ENCODE peak calls at places on chromosomes 6 and 20, in eight cellular contexts. One of them, this sample, is unnamed.
A peak's percentile ranks its signal among the peaks of the same experiment; 100 is the strongest.

GRCh38 chr20:1946762-1947534 is 46.9 kb downstream of the PDYN start:
- DNase-seq in astrocyte: peak; percentile 34
- DNase-seq in endothelial cell of umbilical vein: no peak
- DNase-seq in fibroblast of lung: peak; percentile 35
- DNase-seq in GM23248: no peak
- DNase-seq in H1: peak; percentile 84
- DNase-seq in HCT116: no peak
- DNase-seq in neural progenitor cell: peak; percentile 96
- DNase-seq in this sample: no peak

GRCh38 chr6:158488065-158488464 is 71.8 kb upstream of the TMEM181 start:
- DNase-seq in astrocyte: peak; percentile 100
- DNase-seq in endothelial cell of umbilical vein: peak; percentile 71
- DNase-seq in fibroblast of lung: peak; percentile 100
- DNase-seq in GM23248: peak; percentile 98
- DNase-seq in H1: no peak
- DNase-seq in HCT116: peak; percentile 63
- DNase-seq in neural progenitor cell: no peak
- DNase-seq in this sample: peak; percentile 90

GRCh38 chr6:135162678-135163439 is 18.2 kb upstream of the MYB start:
- DNase-seq in astrocyte: no peak
- DNase-seq in endothelial cell of umbilical vein: peak; percentile 35
- DNase-seq in fibroblast of lung: no peak
- DNase-seq in GM23248: peak; percentile 31
- DNase-seq in H1: peak; percentile 93
- DNase-seq in HCT116: peak; percentile 68
- DNase-seq in neural progenitor cell: peak; percentile 71
- DNase-seq in this sample: no peak

GRCh38 chr6:31776563-31776960 is 566 bp downstream of the VWA7 start:
- DNase-seq in astrocyte: no peak
- DNase-seq in endothelial cell of umbilical vein: no peak
- DNase-seq in fibroblast of lung: no peak
- DNase-seq in GM23248: peak; percentile 26
- DNase-seq in H1: no peak
- DNase-seq in HCT116: no peak
- DNase-seq in neural progenitor cell: no peak
- DNase-seq in this sample: no peak

GRCh38 chr6:144647971-144648651 is 363.0 kb downstream of the UTRN start:
- DNase-seq in astrocyte: no peak
- DNase-seq in endothelial cell of umbilical vein: no peak
- DNase-seq in fibroblast of lung: no peak
- DNase-seq in GM23248: no peak
- DNase-seq in H1: no peak
- DNase-seq in HCT116: no peak
- DNase-seq in neural progenitor cell: no peak
- DNase-seq in this sample: no peak

GRCh38 chr6:144093236-144093635 is 2.1 kb downstream of the SF3B5 start:
- DNase-seq in astrocyte: no peak
- DNase-seq in endothelial cell of umbilical vein: no peak
- DNase-seq in fibroblast of lung: no peak
- DNase-seq in GM23248: no peak
- DNase-seq in H1: no peak
- DNase-seq in HCT116: no peak
- DNase-seq in neural progenitor cell: no peak
- DNase-seq in this sample: no peak

GRCh38 chr20:57582029-57582378 is 21.1 kb downstream of the PCK1 start:
- DNase-seq in astrocyte: no peak
- DNase-seq in endothelial cell of umbilical vein: no peak
- DNase-seq in fibroblast of lung: no peak
- DNase-seq in GM23248: no peak
- DNase-seq in H1: no peak
- DNase-seq in HCT116: no peak
- DNase-seq in neural progenitor cell: no peak
- DNase-seq in this sample: no peak

GRCh38 chr6:63677282-63677681 is 41.7 kb downstream of the PHF3 start:
- DNase-seq in astrocyte: no peak
- DNase-seq in endothelial cell of umbilical vein: no peak
- DNase-seq in fibroblast of lung: no peak
- DNase-seq in GM23248: peak; percentile 27
- DNase-seq in H1: no peak
- DNase-seq in HCT116: no peak
- DNase-seq in neural progenitor cell: no peak
- DNase-seq in this sample: no peak

GRCh38 chr20:12570371-12570770 is 438.4 kb upstream of the SPTLC3 start:
- DNase-seq in astrocyte: no peak
- DNase-seq in endothelial cell of umbilical vein: no peak
- DNase-seq in fibroblast of lung: no peak
- DNase-seq in GM23248: no peak
- DNase-seq in H1: peak; percentile 64
- DNase-seq in HCT116: no peak
- DNase-seq in neural progenitor cell: peak; percentile 74
- DNase-seq in this sample: peak; percentile 19

GRCh38 chr20:41359541-41360011 is 7.0 kb downstream of the EMILIN3 start:
- DNase-seq in astrocyte: no peak
- DNase-seq in endothelial cell of umbilical vein: no peak
- DNase-seq in fibroblast of lung: no peak
- DNase-seq in GM23248: no peak
- DNase-seq in H1: no peak
- DNase-seq in HCT116: no peak
- DNase-seq in neural progenitor cell: no peak
- DNase-seq in this sample: no peak

GRCh38 chr6:166862287-166862977 is 93.9 kb downstream of the RNASET2 start:
- DNase-seq in astrocyte: peak; percentile 2
- DNase-seq in endothelial cell of umbilical vein: no peak
- DNase-seq in fibroblast of lung: peak; percentile 13
- DNase-seq in GM23248: peak; percentile 23
- DNase-seq in H1: peak; percentile 81
- DNase-seq in HCT116: no peak
- DNase-seq in neural progenitor cell: peak; percentile 76
- DNase-seq in this sample: no peak

GRCh38 chr6:39812853-39813533 is 20.8 kb downstream of the DAAM2 start:
- DNase-seq in astrocyte: peak; percentile 93
- DNase-seq in endothelial cell of umbilical vein: no peak
- DNase-seq in fibroblast of lung: peak; percentile 93
- DNase-seq in GM23248: peak; percentile 69
- DNase-seq in H1: no peak
- DNase-seq in HCT116: no peak
- DNase-seq in neural progenitor cell: no peak
- DNase-seq in this sample: no peak

GRCh38 chr6:1720620-1721322 is 111.1 kb downstream of the FOXC1 start:
- DNase-seq in astrocyte: no peak
- DNase-seq in endothelial cell of umbilical vein: no peak
- DNase-seq in fibroblast of lung: no peak
- DNase-seq in GM23248: no peak
- DNase-seq in H1: no peak
- DNase-seq in HCT116: no peak
- DNase-seq in neural progenitor cell: peak; percentile 94
- DNase-seq in this sample: no peak

GRCh38 chr20:17460119-17460518 is 71.1 kb downstream of the BFSP1 start:
- DNase-seq in astrocyte: no peak
- DNase-seq in endothelial cell of umbilical vein: no peak
- DNase-seq in fibroblast of lung: no peak
- DNase-seq in GM23248: no peak
- DNase-seq in H1: peak; percentile 7
- DNase-seq in HCT116: no peak
- DNase-seq in neural progenitor cell: no peak
- DNase-seq in this sample: no peak

GRCh38 chr6:170027111-170028043 is 263.5 kb downstream of the DLL1 start:
- DNase-seq in astrocyte: no peak
- DNase-seq in endothelial cell of umbilical vein: no peak
- DNase-seq in fibroblast of lung: no peak
- DNase-seq in GM23248: peak; percentile 43
- DNase-seq in H1: no peak
- DNase-seq in HCT116: no peak
- DNase-seq in neural progenitor cell: no peak
- DNase-seq in this sample: no peak

GRCh38 chr6:85516168-85516567 is 66.3 kb downstream of the NT5E start:
- DNase-seq in astrocyte: peak; percentile 3
- DNase-seq in endothelial cell of umbilical vein: peak; percentile 21
- DNase-seq in fibroblast of lung: peak; percentile 18
- DNase-seq in GM23248: peak; percentile 31
- DNase-seq in H1: no peak
- DNase-seq in HCT116: no peak
- DNase-seq in neural progenitor cell: no peak
- DNase-seq in this sample: peak; percentile 9

GRCh38 chr20:19786311-19786710 is 28.3 kb downstream of the RIN2 start:
- DNase-seq in astrocyte: peak; percentile 98
- DNase-seq in endothelial cell of umbilical vein: peak; percentile 91
- DNase-seq in fibroblast of lung: peak; percentile 98
- DNase-seq in GM23248: peak; percentile 90
- DNase-seq in H1: no peak
- DNase-seq in HCT116: no peak
- DNase-seq in neural progenitor cell: peak; percentile 44
- DNase-seq in this sample: peak; percentile 89

GRCh38 chr6:133170602-133171001 is 70.6 kb upstream of the EYA4 start:
- DNase-seq in astrocyte: no peak
- DNase-seq in endothelial cell of umbilical vein: no peak
- DNase-seq in fibroblast of lung: no peak
- DNase-seq in GM23248: peak; percentile 7
- DNase-seq in H1: no peak
- DNase-seq in HCT116: no peak
- DNase-seq in neural progenitor cell: no peak
- DNase-seq in this sample: peak; percentile 50

GRCh38 chr6:88248709-88249321 is 82.7 kb upstream of the CNR1 start:
- DNase-seq in astrocyte: no peak
- DNase-seq in endothelial cell of umbilical vein: no peak
- DNase-seq in fibroblast of lung: no peak
- DNase-seq in GM23248: no peak
- DNase-seq in H1: no peak
- DNase-seq in HCT116: no peak
- DNase-seq in neural progenitor cell: no peak
- DNase-seq in this sample: no peak

GRCh38 chr20:17664025-17664638 is 17.9 kb downstream of the RRBP1 start:
- DNase-seq in astrocyte: peak; percentile 46
- DNase-seq in endothelial cell of umbilical vein: no peak
- DNase-seq in fibroblast of lung: peak; percentile 43
- DNase-seq in GM23248: no peak
- DNase-seq in H1: no peak
- DNase-seq in HCT116: no peak
- DNase-seq in neural progenitor cell: no peak
- DNase-seq in this sample: no peak

GRCh38 chr6:149862901-149863595 is 1.1 kb downstream of the LRP11 start:
- DNase-seq in astrocyte: peak; percentile 53
- DNase-seq in endothelial cell of umbilical vein: peak; percentile 74
- DNase-seq in fibroblast of lung: peak; percentile 69
- DNase-seq in GM23248: peak; percentile 89
- DNase-seq in H1: peak; percentile 73
- DNase-seq in HCT116: no peak
- DNase-seq in neural progenitor cell: peak; percentile 83
- DNase-seq in this sample: peak; percentile 87

GRCh38 chr6:13671742-13672141 is 39.9 kb downstream of the RANBP9 start:
- DNase-seq in astrocyte: no peak
- DNase-seq in endothelial cell of umbilical vein: no peak
- DNase-seq in fibroblast of lung: no peak
- DNase-seq in GM23248: peak; percentile 18
- DNase-seq in H1: no peak
- DNase-seq in HCT116: no peak
- DNase-seq in neural progenitor cell: no peak
- DNase-seq in this sample: no peak

GRCh38 chr20:44745560-44746366 is at the start of gene KCNK15:
- DNase-seq in astrocyte: no peak
- DNase-seq in endothelial cell of umbilical vein: no peak
- DNase-seq in fibroblast of lung: peak; percentile 33
- DNase-seq in GM23248: peak; percentile 71
- DNase-seq in H1: peak; percentile 63
- DNase-seq in HCT116: no peak
- DNase-seq in neural progenitor cell: peak; percentile 68
- DNase-seq in this sample: peak; percentile 35
- TF ChIP-seq EZH2 in astrocyte: peak; percentile 58
- TF ChIP-seq EZH2 in endothelial cell of umbilical vein: no peak
- TF ChIP-seq EZH2 in fibroblast of lung: peak; percentile 76
- TF ChIP-seq EZH2 in GM23248: no peak
- TF ChIP-seq EZH2 in H1: no peak
- TF ChIP-seq EZH2 in HCT116: no peak
- TF ChIP-seq EZH2 in neural progenitor cell: peak; percentile 27
- TF ChIP-seq EZH2 in this sample: peak; percentile 43

GRCh38 chr20:290081-290831 is at the start of gene C20orf96:
- DNase-seq in astrocyte: peak; percentile 80
- DNase-seq in endothelial cell of umbilical vein: peak; percentile 94
- DNase-seq in fibroblast of lung: peak; percentile 87
- DNase-seq in GM23248: peak; percentile 97
- DNase-seq in H1: peak; percentile 97
- DNase-seq in HCT116: peak; percentile 91
- DNase-seq in neural progenitor cell: peak; percentile 97
- DNase-seq in this sample: peak; percentile 84
- H3K9ac ChIP-seq in astrocyte: peak within 1 kb of the TSS; percentile 85
- H3K9ac ChIP-seq in endothelial cell of umbilical vein: peak within 1 kb of the TSS; percentile 78
- H3K9ac ChIP-seq in fibroblast of lung: peak within 1 kb of the TSS; percentile 74
- H3K9ac ChIP-seq in GM23248: peak within 1 kb of the TSS; percentile 84
- H3K9ac ChIP-seq in H1: peak within 1 kb of the TSS; percentile 77
- H3K9ac ChIP-seq in HCT116: peak within 1 kb of the TSS; percentile 94
- H3K9ac ChIP-seq in neural progenitor cell: peak within 1 kb of the TSS; percentile 46
- H3K9ac ChIP-seq in this sample: peak within 1 kb of the TSS; percentile 75

DNA sequence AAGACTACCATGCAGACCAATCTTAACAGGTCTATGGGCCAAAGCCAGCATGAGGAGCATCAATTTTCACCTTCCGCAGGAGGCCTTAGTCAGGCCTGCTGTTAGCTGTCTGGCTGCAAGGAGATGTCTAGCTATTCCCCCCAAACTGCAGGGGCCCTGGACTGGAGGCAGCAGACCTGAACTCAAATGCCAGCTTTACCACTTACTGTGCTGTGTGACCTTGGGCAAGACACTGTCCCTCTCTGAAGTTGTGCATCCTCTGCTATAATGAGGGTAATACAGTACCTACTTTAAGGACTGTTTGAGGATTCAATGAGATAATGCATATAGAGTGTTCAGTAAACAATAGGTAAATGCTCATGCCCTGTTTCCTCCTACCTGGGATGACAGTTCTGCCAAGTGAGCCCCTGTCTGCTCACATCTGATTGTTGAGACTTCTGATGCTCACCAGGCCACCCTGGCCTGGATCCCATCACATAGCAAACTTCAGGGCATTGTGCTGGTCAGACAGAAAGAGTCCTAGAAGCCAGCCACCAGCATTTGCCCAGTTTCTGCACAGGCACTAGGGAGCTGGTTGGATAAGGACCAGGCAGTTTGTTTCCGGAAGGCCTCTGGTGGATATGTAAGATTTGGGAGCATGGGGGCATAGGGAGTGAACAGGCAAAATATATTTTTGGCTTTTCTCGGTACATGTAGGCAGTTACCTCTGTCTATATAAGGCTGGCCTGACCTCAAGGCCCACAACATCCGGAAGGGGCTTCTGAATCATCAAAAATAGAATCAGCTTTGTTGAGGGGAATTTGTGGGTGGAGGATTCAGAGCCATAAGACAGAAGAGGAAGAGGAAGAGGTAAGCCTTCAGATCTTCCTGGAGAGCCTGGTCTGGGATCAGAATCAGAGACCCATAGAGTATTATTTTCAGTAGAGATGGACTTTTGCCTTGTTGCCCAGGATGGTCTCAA is 2.3 kb upstream of the OCSTAMP start:
- DNase-seq in astrocyte: no peak
- DNase-seq in endothelial cell of umbilical vein: no peak
- DNase-seq in fibroblast of lung: no peak
- DNase-seq in GM23248: no peak
- DNase-seq in H1: no peak
- DNase-seq in HCT116: no peak
- DNase-seq in neural progenitor cell: no peak
- DNase-seq in this sample: no peak
- H3K4me1 ChIP-seq in astrocyte: no peaks in the 10 kb centered on the region
- H3K4me1 ChIP-seq in endothelial cell of umbilical vein: peaks cover 4% of the 10 kb centered on the region
- H3K4me1 ChIP-seq in fibroblast of lung: no peaks in the 10 kb centered on the region
- H3K4me1 ChIP-seq in GM23248: peaks cover 5% of the 10 kb centered on the region
- H3K4me1 ChIP-seq in H1: peaks cover 23% of the 10 kb centered on the region
- H3K4me1 ChIP-seq in HCT116: no peaks in the 10 kb centered on the region
- H3K4me1 ChIP-seq in neural progenitor cell: peaks cover 9% of the 10 kb centered on the region
- H3K4me1 ChIP-seq in this sample: no peaks in the 10 kb centered on the region

GRCh38 chr20:63101781-63102719 is 95.3 kb upstream of the BHLHE23 start:
- DNase-seq in astrocyte: peak; percentile 18
- DNase-seq in endothelial cell of umbilical vein: peak; percentile 10
- DNase-seq in fibroblast of lung: peak; percentile 27
- DNase-seq in GM23248: peak; percentile 68
- DNase-seq in H1: peak; percentile 65
- DNase-seq in HCT116: no peak
- DNase-seq in neural progenitor cell: peak; percentile 63
- DNase-seq in this sample: peak; percentile 32
- TF ChIP-seq EZH2 in astrocyte: peak; percentile 38
- TF ChIP-seq EZH2 in endothelial cell of umbilical vein: no peak
- TF ChIP-seq EZH2 in fibroblast of lung: no peak
- TF ChIP-seq EZH2 in GM23248: no peak
- TF ChIP-seq EZH2 in H1: peak; percentile 90
- TF ChIP-seq EZH2 in HCT116: peak; percentile 88
- TF ChIP-seq EZH2 in neural progenitor cell: peak; percentile 97
- TF ChIP-seq EZH2 in this sample: no peak

This sample was measured in mammary epithelial cell.